ENCODE peak calls at places on chromosomes 7 and 10, in four cellular contexts. I is HTR-8/SVneo, F is COR-L47, L is AML-193. B is an unnamed sample.

GRCh38 chr7:34191766-34192550 is 286.6 kb downstream of the BMPER start:
- DNase-seq in I (no peak), F (no peak), L (no peak), B (no peak)

GRCh38 chr10:63666836-63667383 is 145.7 kb downstream of the REEP3 start:
- DNase-seq in I (peak; percentile 32), F (no peak), L (no peak), B (no peak)

GRCh38 chr10:18238875-18239485 is 98.8 kb downstream of the CACNB2 start:
- DNase-seq in I (peak; percentile 19), F (no peak), L (peak; percentile 14), B (peak; percentile 4)

GRCh38 chr7:35333265-35333664 is 79.4 kb upstream of the TBX20 start:
- DNase-seq in I (no peak), F (no peak), L (no peak), B (no peak)

GRCh38 chr7:143002106-143002505 is 24.8 kb downstream of the OR9A2 start:
- DNase-seq in I (peak; percentile 13), F (no peak), L (peak; percentile 22), B (no peak)

GRCh38 chr7:49001610-49002033 is 77.3 kb downstream of the CDC14C start:
- DNase-seq in I (no peak), F (peak; percentile 5), L (peak; percentile 60), B (no peak)

GRCh38 chr10:86756511-86757109 is at the start of gene BMPR1A:
- DNase-seq in I (no peak), F (no peak), L (no peak), B (no peak)

GRCh38 chr7:44477063-44477830 is 13.2 kb downstream of the NUDCD3 start:
- DNase-seq in I (peak; percentile 70), F (peak; percentile 12), L (peak; percentile 68), B (no peak)

GRCh38 chr7:121081327-121081936 is 92.9 kb downstream of the CPED1 start:
- DNase-seq in I (no peak), F (peak; percentile 45), L (peak; percentile 66), B (peak; percentile 52)

GRCh38 chr10:89646833-89647570 is 2.0 kb upstream of the PANK1 start:
- DNase-seq in I (no peak), F (no peak), L (peak; percentile 13), B (no peak)

GRCh38 chr7:218316-218715 is 25.9 kb downstream of the FAM20C start:
- DNase-seq in I (no peak), F (no peak), L (no peak), B (no peak)

GRCh38 chr10:31456463-31456862 is 137.4 kb downstream of the ZEB1 start:
- DNase-seq in I (no peak), F (no peak), L (no peak), B (no peak)

B was measured in glomerular endothelial cell.